ENCODE peak calls at places on chromosomes 5 and 9, in eight cellular contexts. N, S, U, D, B, H, L and Z are unnamed samples.

GRCh38 chr9:93261735-93262523 is 78.0 kb downstream of the WNK2 start:
- DNase-seq in N (no peak), D (no peak), U (no peak), L (no peak), B (no peak), H (peak), S (no peak), Z (no peak)

GRCh38 chr9:98916660-98917059 is 27.0 kb upstream of the COL15A1 start:
- DNase-seq in U (no peak), S (no peak), L (no peak), B (peak), H (no peak), D (no peak), N (peak), Z (peak)

GRCh38 chr9:5633243-5633642 is 4.3 kb downstream of the RIC1 start:
- DNase-seq in L (peak), H (no peak), S (no peak), N (peak), B (no peak), U (no peak), D (peak), Z (no peak)

GRCh38 chr9:38263534-38263933 is 129.0 kb upstream of the ALDH1B1 start:
- DNase-seq in N (peak), D (peak), S (no peak), U (peak), L (peak), H (no peak), B (no peak), Z (peak)

GRCh38 chr9:21660976-21661375 is 141.5 kb upstream of the MTAP start:
- DNase-seq in B (no peak), H (no peak), S (no peak), D (no peak), L (no peak), U (no peak), N (no peak), Z (no peak)

GRCh38 chr9:114382951-114383865 is 4.6 kb downstream of the AKNA start:
- DNase-seq in U (no peak), N (peak), B (peak), D (peak), S (no peak), L (no peak), H (no peak), Z (peak)

GRCh38 chr5:127313847-127314473 is 23.4 kb downstream of the MEGF10 start:
- DNase-seq in H (peak), D (peak), N (peak), B (peak), L (peak), U (peak), S (no peak), Z (peak)

GRCh38 chr5:97986069-97986468 is 787.4 kb upstream of the RGMB start:
- DNase-seq in H (no peak), D (peak), N (peak), L (no peak), B (no peak), S (no peak), U (no peak), Z (peak)

GRCh38 chr5:150156033-150156381 is 362 bp upstream of the PDGFRB start:
- DNase-seq in H (no peak), U (no peak), L (no peak), S (no peak), B (no peak), D (no peak), N (no peak), Z (no peak)

GRCh38 chr5:150154618-150155134 is 969 bp downstream of the PDGFRB start:
- DNase-seq in U (peak), H (no peak), D (no peak), L (no peak), B (no peak), S (no peak), N (peak), Z (no peak)

GRCh38 chr5:150153957-150154617 is 1.6 kb downstream of the PDGFRB start:
- DNase-seq in N (peak), H (no peak), D (peak), L (peak), S (no peak), B (peak), U (peak), Z (peak)

GRCh38 chr5:150156540-150156939 is 895 bp upstream of the PDGFRB start:
- DNase-seq in U (no peak), L (no peak), D (no peak), N (no peak), B (no peak), S (no peak), H (no peak), Z (no peak)

DNA sequence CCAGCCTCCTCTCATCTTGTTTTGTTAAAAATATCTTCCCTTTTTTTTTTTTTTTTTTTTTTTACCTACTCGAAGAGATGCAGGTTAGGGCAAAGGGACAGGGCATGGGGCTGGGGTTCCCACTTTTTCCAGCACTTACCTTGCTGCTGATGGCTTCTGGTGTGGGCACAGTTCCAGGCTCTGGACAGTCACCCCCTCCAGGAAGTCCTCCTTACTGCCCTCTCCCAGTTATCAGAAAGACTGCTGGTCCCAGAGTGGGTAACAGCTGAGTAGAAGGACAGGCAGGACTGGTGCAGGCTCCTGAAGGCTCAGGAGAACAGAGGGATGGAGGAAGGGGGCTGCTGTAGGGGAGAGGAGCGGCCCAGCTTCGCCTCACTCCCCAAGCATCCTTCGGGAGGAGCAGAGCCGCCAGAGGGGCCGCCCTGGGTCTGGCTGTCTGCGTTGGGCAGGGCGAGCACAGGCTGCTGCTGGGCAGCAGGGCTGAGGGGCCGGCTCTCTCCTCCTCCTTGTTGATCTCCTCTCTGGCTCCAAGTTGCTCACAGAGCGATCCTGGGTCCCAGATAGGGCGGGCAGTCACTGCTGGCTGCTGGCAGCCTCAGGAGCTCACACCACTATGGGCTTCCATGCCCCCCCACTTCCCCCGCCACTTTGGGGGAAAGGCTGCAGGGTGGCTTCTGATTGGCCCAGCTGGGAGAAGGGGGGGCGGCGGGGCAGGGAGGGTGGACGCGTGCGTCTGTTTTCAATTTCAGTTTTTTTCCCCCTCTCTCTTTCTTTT is at the start of gene PDGFRB:
- DNase-seq in L (no peak), H (peak), N (peak), S (no peak), U (no peak), D (peak), B (peak), Z (peak)
- H3K4me3 ChIP-seq in L (no peak), H (peak), N (no peak), S (peak), U (no peak), D (peak), B (peak), Z (peak)

GRCh38 chr5:27315541-27316282 is 277.3 kb upstream of the CDH9 start:
- DNase-seq in D (peak), H (no peak), S (peak), L (no peak), U (no peak), B (no peak), N (peak), Z (peak)

GRCh38 chr5:27312291-27312690 is 273.9 kb upstream of the CDH9 start:
- DNase-seq in L (no peak), S (no peak), H (no peak), D (no peak), N (no peak), B (no peak), U (no peak), Z (no peak)

GRCh38 chr5:27313549-27313948 is 275.2 kb upstream of the CDH9 start:
- DNase-seq in L (no peak), N (no peak), D (no peak), H (no peak), S (no peak), U (no peak), B (no peak), Z (no peak)

GRCh38 chr5:27318701-27319100 is 280.3 kb upstream of the CDH9 start:
- DNase-seq in H (no peak), U (no peak), D (peak), L (no peak), S (no peak), B (no peak), N (no peak), Z (peak)

GRCh38 chr5:27316283-27316675 is 277.9 kb upstream of the CDH9 start:
- DNase-seq in L (peak), U (no peak), S (peak), B (no peak), H (no peak), N (peak), D (peak), Z (no peak)
- H3K4me3 ChIP-seq in L (no peak), U (no peak), S (no peak), B (no peak), H (no peak), N (no peak), D (no peak), Z (no peak)

GRCh38 chr5:141618030-141618803 is 583 bp downstream of the DIAPH1 start:
- DNase-seq in L (peak), H (peak), S (no peak), B (peak), D (no peak), U (peak), N (peak), Z (peak)

GRCh38 chr5:141618804-141619554 is at the start of gene DIAPH1:
- DNase-seq in N (peak), S (peak), H (peak), D (peak), B (peak), L (peak), U (peak), Z (peak)

GRCh38 chr5:141617128-141617527 is 1.7 kb downstream of the DIAPH1 start:
- DNase-seq in H (no peak), N (peak), L (no peak), S (no peak), B (no peak), U (peak), D (no peak), Z (no peak)

GRCh38 chr5:141615991-141616715 is 2.6 kb downstream of the DIAPH1 start:
- DNase-seq in U (peak), S (no peak), H (no peak), D (no peak), N (no peak), L (no peak), B (no peak), Z (no peak)

GRCh38 chr5:141617682-141618029 is 1.1 kb downstream of the DIAPH1 start:
- DNase-seq in L (no peak), D (no peak), U (peak), B (no peak), S (no peak), N (peak), H (no peak), Z (peak)
- H3K4me3 ChIP-seq in L (peak), D (peak), U (peak), B (peak), S (peak), N (peak), H (peak), Z (peak)

GRCh38 chr5:43209833-43210232 is 17.8 kb downstream of the NIM1K start:
- DNase-seq in S (no peak), B (no peak), U (peak), N (no peak), L (no peak), H (no peak), D (no peak), Z (no peak)

GRCh38 chr5:43210570-43210969 is 18.5 kb downstream of the NIM1K start:
- DNase-seq in L (no peak), D (no peak), B (no peak), U (peak), H (no peak), S (no peak), N (no peak), Z (no peak)

GRCh38 chr5:43208658-43209057 is 16.6 kb downstream of the NIM1K start:
- DNase-seq in L (no peak), D (no peak), S (no peak), H (no peak), N (no peak), B (no peak), U (no peak), Z (no peak)

GRCh38 chr5:43207601-43208000 is 15.6 kb downstream of the NIM1K start:
- DNase-seq in U (no peak), H (no peak), S (no peak), B (no peak), D (peak), L (no peak), N (peak), Z (peak)

DNA sequence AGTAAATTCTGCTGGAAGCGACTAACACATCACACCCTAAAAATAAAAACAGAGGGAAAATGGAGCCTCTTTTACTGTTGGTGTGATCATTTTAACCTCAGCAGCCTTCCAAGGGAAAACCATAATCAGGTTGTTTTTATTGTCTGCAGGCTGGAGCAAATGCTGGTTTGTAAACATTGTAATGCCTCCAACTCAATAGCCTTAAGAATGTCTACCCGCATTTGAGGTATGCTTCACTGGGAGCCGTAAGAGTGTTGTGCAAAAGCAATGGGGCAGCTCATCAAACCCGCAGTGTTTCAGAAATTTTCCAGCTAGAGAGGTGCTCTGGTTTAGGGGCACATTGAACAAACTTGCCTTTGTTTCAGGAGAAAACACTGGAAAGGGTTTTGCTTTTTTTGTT is 17.0 kb downstream of the NIM1K start:
- DNase-seq in S (no peak), B (no peak), D (no peak), U (no peak), N (no peak), H (no peak), L (no peak), Z (no peak)
- H3K4me3 ChIP-seq in S (no peak), B (no peak), D (no peak), U (no peak), N (no peak), H (no peak), L (no peak), Z (no peak)

GRCh38 chr9:101601904-101602765 is 7.4 kb upstream of the PPP3R2 start:
- DNase-seq in N (peak), U (peak), B (no peak), S (no peak), D (peak), L (peak), H (no peak), Z (peak)
- H3K4me3 ChIP-seq in N (no peak), U (no peak), B (no peak), S (no peak), D (no peak), L (no peak), H (no peak), Z (no peak)

GRCh38 chr5:86968311-86968753 is 299.4 kb upstream of the RASA1 start:
- DNase-seq in S (peak), D (peak), B (no peak), L (peak), H (no peak), U (peak), N (peak), Z (peak)

GRCh38 chr5:86974910-86975309 is 292.8 kb upstream of the RASA1 start:
- DNase-seq in L (no peak), D (peak), H (no peak), N (peak), S (no peak), B (no peak), U (no peak), Z (no peak)

GRCh38 chr5:86971034-86971511 is 296.6 kb upstream of the RASA1 start:
- DNase-seq in N (peak), L (peak), D (peak), S (no peak), B (no peak), H (no peak), U (peak), Z (peak)
- H3K4me3 ChIP-seq in N (no peak), L (no peak), D (no peak), S (no peak), B (no peak), H (no peak), U (no peak), Z (no peak)

DNA sequence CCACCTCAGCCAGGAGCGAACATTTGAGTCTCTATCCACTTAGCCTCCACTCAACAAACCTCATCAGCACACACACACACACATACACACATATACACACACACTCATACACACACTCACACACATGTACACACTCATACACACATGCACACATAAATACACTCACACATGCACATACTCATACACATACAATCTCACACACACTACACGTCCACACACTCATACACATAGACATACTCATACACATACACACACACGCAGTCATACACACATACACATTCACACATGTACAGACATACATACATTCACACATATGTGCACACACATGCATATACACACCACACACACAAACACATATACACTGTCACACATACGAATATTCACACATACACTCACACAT is 208.2 kb downstream of the AGTPBP1 start:
- DNase-seq in H (no peak), S (no peak), B (no peak), U (no peak), D (no peak), L (no peak), N (no peak), Z (no peak)
- H3K4me3 ChIP-seq in H (no peak), S (no peak), B (no peak), U (no peak), D (no peak), L (no peak), N (no peak), Z (no peak)

DNA sequence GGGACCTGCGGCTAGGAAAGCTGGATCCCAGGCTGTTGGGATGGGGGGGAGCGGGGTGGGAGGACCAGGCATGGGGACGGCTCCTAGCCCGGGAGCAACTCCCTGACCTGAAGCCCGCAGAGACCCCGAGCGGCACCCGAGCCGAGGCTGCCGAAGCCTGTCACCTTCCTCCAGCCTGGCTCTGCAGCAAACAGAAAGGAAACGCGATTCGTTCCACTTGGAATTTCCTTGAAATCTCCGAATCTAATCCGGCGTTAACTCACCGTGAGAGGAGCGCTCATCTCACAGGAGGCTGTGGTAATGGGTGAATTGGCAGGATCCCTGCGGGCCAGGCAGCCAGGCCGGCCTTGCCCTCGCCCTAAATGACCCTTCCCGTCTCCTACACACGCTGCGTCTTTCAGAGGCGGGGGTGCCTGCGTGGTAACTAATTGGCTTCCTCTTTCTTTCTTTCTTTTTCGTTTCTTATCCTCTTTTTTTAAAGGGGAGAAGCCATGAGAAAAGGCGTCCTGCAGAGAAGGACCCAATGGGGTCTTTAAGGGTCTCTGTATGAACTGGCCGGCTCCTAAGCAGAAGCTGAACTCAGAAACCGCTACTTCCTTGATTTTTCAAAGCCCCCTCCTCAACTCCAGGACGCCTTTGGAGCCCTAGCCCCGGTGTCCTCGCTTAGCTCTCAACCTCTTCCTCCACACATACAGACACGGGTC is 8.5 kb downstream of the PAX5 start:
- DNase-seq in D (no peak), S (no peak), N (no peak), B (no peak), H (no peak), L (no peak), U (peak), Z (no peak)
- H3K4me3 ChIP-seq in D (peak), S (peak), N (peak), B (peak), H (peak), L (peak), U (peak), Z (no peak)